ENCODE peak calls at places on chromosomes 12 and 14, in four cellular contexts. K is endothelial cell, J is lung, E is hepatocyte. G is an unnamed sample.
A peak's percentile ranks its signal among the peaks of the same experiment; 100 is the strongest.

GRCh38 chr14:102939820-102940561 is 17.5 kb downstream of the AMN start:
- DNase-seq in K (no peak), J (peak; percentile 90), E (no peak), G (no peak)

GRCh38 chr12:46268349-46268616 is 560 bp downstream of the SLC38A1 start:
- DNase-seq in K (no peak), J (no peak), E (no peak), G (no peak)

GRCh38 chr12:43338848-43339526 is 213.0 kb downstream of the ADAMTS20 start:
- DNase-seq in K (no peak), J (no peak), E (peak; percentile 62), G (peak; percentile 27)

GRCh38 chr14:74302160-74302628 is 540 bp downstream of the ABCD4 start:
- DNase-seq in K (no peak), J (no peak), E (peak; percentile 63), G (peak; percentile 12)

GRCh38 chr14:94655169-94655710 is 43.0 kb downstream of the SERPINA3 start:
- DNase-seq in K (no peak), J (no peak), E (no peak), G (no peak)

GRCh38 chr12:102326987-102327386 is 129.4 kb upstream of the PMCH start:
- DNase-seq in K (no peak), J (no peak), E (no peak), G (no peak)

GRCh38 chr12:48868446-48868845 is 2.8 kb upstream of the RND1 start:
- DNase-seq in K (no peak), J (no peak), E (no peak), G (no peak)

GRCh38 chr12:38547586-38547985 is 231.0 kb downstream of the ALG10B start:
- DNase-seq in K (no peak), J (no peak), E (no peak), G (no peak)

GRCh38 chr12:54383041-54383609 is 1.4 kb downstream of the ZNF385A start:
- DNase-seq in K (no peak), J (no peak), E (no peak), G (peak; percentile 78)

GRCh38 chr12:114306646-114307045 is 99.3 kb downstream of the TBX5 start:
- DNase-seq in K (no peak), J (no peak), E (no peak), G (peak; percentile 7)

GRCh38 chr14:88993946-88994345 is 169.5 kb downstream of the TTC8 start:
- DNase-seq in K (no peak), J (no peak), E (no peak), G (no peak)

GRCh38 chr14:72291908-72292688 is 359.9 kb downstream of the RGS6 start:
- DNase-seq in K (peak; percentile 55), J (no peak), E (peak; percentile 65), G (no peak)

GRCh38 chr14:38808734-38809455 is 294.1 kb downstream of the SEC23A start:
- DNase-seq in K (no peak), J (no peak), E (peak; percentile 55), G (no peak)

GRCh38 chr12:132389066-132389465 is 59.7 kb upstream of the GALNT9 start:
- DNase-seq in K (no peak), J (no peak), E (no peak), G (no peak)

GRCh38 chr14:55850803-55851202 is 267.4 kb upstream of the PELI2 start:
- DNase-seq in K (no peak), J (no peak), E (no peak), G (peak; percentile 62)

GRCh38 chr12:168763-169525 is 45.0 kb downstream of the SLC6A12 start:
- DNase-seq in K (no peak), J (no peak), E (no peak), G (no peak)

GRCh38 chr14:75274899-75275569 is 3.6 kb upstream of the FOS start:
- DNase-seq in K (no peak), J (peak; percentile 66), E (no peak), G (no peak)

GRCh38 chr12:94262228-94263010 is 114.0 kb downstream of the PLXNC1 start:
- DNase-seq in K (no peak), J (peak; percentile 95), E (peak; percentile 91), G (peak; percentile 91)

GRCh38 chr14:33563492-33563891 is 387.4 kb downstream of the EGLN3 start:
- DNase-seq in K (no peak), J (no peak), E (no peak), G (no peak)

GRCh38 chr14:51014086-51014485 is 69.8 kb upstream of the PYGL start:
- DNase-seq in K (no peak), J (no peak), E (peak; percentile 46), G (peak; percentile 32)

GRCh38 chr12:101051901-101052550 is 158.0 kb downstream of the SLC5A8 start:
- DNase-seq in K (no peak), J (no peak), E (peak; percentile 93), G (peak; percentile 73)

GRCh38 chr14:61051046-61051445 is 70.0 kb downstream of the SLC38A6 start:
- DNase-seq in K (no peak), J (no peak), E (peak; percentile 5), G (no peak)

GRCh38 chr14:22432348-22432976 is 156.6 kb downstream of the DAD1 start:
- DNase-seq in K (no peak), J (peak; percentile 51), E (peak; percentile 74), G (peak; percentile 52)

GRCh38 chr12:48758186-48758585 is 30.7 kb downstream of the ADCY6 start:
- DNase-seq in K (no peak), J (no peak), E (no peak), G (no peak)

GRCh38 chr12:114006482-114007425 is 40.6 kb upstream of the RBM19 start:
- DNase-seq in K (no peak), J (no peak), E (no peak), G (no peak)

GRCh38 chr14:75088566-75089373 is 19.3 kb downstream of the ZC2HC1C start:
- DNase-seq in K (peak; percentile 62), J (peak; percentile 49), E (peak; percentile 86), G (no peak)

GRCh38 chr12:64826234-64826633 is 1.8 kb downstream of the TBC1D30 start:
- DNase-seq in K (peak; percentile 70), J (peak; percentile 60), E (peak; percentile 78), G (no peak)

GRCh38 chr12:115722181-115722580 is 555.3 kb downstream of the MED13L start:
- DNase-seq in K (no peak), J (no peak), E (no peak), G (no peak)

GRCh38 chr12:14937014-14937413 is 1.3 kb downstream of the ERP27 start:
- DNase-seq in K (no peak), J (no peak), E (no peak), G (no peak)
- TF ChIP-seq CTCF in K (no peak), J (no peak), E (no peak), G (no peak)

DNA sequence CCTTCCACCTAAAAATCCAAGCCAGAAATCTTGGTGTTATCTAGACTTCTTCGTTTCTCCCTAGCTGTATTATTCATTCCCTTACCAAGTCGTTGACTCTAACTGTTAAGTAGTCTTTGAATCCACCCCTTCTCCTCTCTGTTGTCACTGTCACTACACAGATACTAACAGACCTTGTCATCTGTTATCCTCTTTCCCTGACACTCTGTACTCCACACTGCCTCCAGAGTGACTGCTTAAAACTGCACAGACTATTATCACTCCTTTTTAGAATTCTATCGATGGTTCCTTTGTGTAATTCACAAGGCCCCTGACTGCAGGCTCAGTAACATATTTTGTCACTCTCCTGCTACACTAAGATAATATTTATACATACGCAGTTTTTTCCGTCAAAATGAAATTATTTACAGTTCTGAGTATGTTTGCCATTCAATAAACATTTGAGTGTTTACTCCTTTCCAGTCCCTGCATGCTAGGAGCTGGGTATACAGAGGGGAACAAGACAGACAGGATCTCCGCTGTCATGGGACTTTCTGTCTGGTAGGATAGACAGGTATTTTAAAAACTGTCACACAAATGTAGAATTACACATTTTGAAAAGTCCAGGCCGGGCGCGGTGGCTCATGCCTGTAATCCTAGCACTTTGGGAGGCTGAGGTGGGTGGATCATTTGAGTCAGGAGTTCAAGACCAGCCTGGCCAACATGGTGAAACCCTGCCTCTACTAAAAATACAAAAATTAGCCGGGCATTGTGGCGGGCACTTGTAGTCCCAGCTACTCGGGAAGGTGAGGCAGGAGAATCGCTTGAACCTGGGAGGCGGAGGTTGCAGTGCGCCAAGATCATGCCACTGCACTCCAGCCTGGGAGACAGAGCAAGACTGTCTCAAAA is 3.8 kb downstream of the MARS1 start:
- DNase-seq in K (no peak), J (no peak), E (no peak), G (no peak)
- TF ChIP-seq CTCF in K (no peak), J (no peak), E (peak; percentile 8), G (no peak)

GRCh38 chr14:101027966-101028365 is 124.4 kb upstream of the RTL1 start:
- DNase-seq in K (no peak), J (no peak), E (no peak), G (no peak)
- TF ChIP-seq CTCF in K (no peak), J (no peak), E (no peak), G (no peak)

GRCh38 chr12:124557518-124558223 is 9.7 kb downstream of the NCOR2 start:
- DNase-seq in K (no peak), J (no peak), E (no peak), G (no peak)
- TF ChIP-seq CTCF in K (no peak), J (no peak), E (no peak), G (no peak)

DNA sequence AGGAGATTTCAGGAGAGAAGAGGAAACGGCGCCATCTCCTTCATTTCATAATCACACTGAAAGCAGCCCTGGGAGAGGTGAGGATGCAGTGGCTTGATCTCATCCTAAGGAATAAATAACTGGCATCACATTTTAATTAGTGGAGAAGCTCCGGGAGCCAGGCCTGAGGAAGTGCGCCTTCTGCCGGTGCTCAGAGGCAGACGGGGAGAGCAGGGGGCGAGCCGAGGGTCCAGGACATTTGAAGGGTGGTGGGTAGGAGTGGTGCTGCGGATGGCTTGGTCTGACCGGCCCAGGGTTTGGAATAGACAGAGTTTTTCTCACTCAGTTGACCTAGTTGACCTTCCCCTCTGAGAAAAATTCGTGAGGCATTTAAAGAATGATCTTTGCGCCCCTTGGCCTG is 265.0 kb downstream of the CACNA1C start:
- DNase-seq in K (no peak), J (no peak), E (no peak), G (no peak)
- TF ChIP-seq CTCF in K (no peak), J (no peak), E (no peak), G (no peak)

GRCh38 chr12:5557906-5558305 is 126.0 kb downstream of the NTF3 start:
- DNase-seq in K (no peak), J (no peak), E (no peak), G (no peak)

GRCh38 chr12:5554711-5555110 is 122.8 kb downstream of the NTF3 start:
- DNase-seq in K (no peak), J (no peak), E (no peak), G (peak; percentile 43)

GRCh38 chr12:5556946-5557673 is 125.2 kb downstream of the NTF3 start:
- DNase-seq in K (no peak), J (no peak), E (no peak), G (no peak)

GRCh38 chr12:5560242-5560641 is 128.3 kb downstream of the NTF3 start:
- DNase-seq in K (no peak), J (no peak), E (no peak), G (no peak)

GRCh38 chr12:5556033-5556614 is 124.2 kb downstream of the NTF3 start:
- DNase-seq in K (peak; percentile 16), J (no peak), E (no peak), G (no peak)
- TF ChIP-seq CTCF in K (peak; percentile 59), J (no peak), E (peak; percentile 16), G (peak; percentile 29)

GRCh38 chr12:67633024-67633423 is 15.5 kb upstream of the DYRK2 start:
- DNase-seq in K (no peak), J (no peak), E (no peak), G (no peak)
- TF ChIP-seq CTCF in K (no peak), J (no peak), E (no peak), G (no peak)